ENCODE peak calls at places on chromosomes 16 and 17, in ten cellular contexts. T, P, V, J, B, S, Z, Q, D and H are unnamed samples.

GRCh38 chr16:51839697-51840462 is 688.8 kb upstream of the SALL1 start:
- DNase-seq in V (peak), Q (no peak), P (no peak), T (no peak), B (no peak), S (peak), D (no peak), J (no peak), Z (no peak), H (no peak)

GRCh38 chr17:21278304-21279197 is 6.0 kb upstream of the MAP2K3 start:
- DNase-seq in J (peak), V (no peak), Z (peak), Q (peak), S (no peak), P (peak), T (no peak), D (no peak), B (no peak), H (no peak)

GRCh38 chr16:54426550-54426843 is 139.9 kb upstream of the IRX3 start:
- DNase-seq in B (no peak), T (no peak), J (no peak), P (no peak), D (no peak), S (no peak), Q (no peak), Z (no peak), V (no peak), H (no peak)

GRCh38 chr17:80720624-80721577 is 176.3 kb downstream of the RPTOR start:
- DNase-seq in J (no peak), Q (peak), V (peak), T (no peak), P (peak), S (peak), B (no peak), Z (no peak), D (no peak), H (no peak)

GRCh38 chr16:89822188-89823086 is 5.8 kb upstream of the SPIRE2 start:
- DNase-seq in T (no peak), B (no peak), D (no peak), Z (no peak), S (no peak), V (no peak), J (peak), P (peak), Q (no peak), H (no peak)

GRCh38 chr16:66524601-66525164 is 25.2 kb downstream of the TK2 start:
- DNase-seq in T (peak), V (no peak), D (peak), Z (peak), J (peak), P (peak), B (no peak), S (no peak), Q (no peak), H (peak)

GRCh38 chr16:57123969-57124674 is 31.7 kb downstream of the CPNE2 start:
- DNase-seq in P (no peak), Q (no peak), J (no peak), D (no peak), Z (no peak), S (no peak), T (no peak), V (no peak), B (no peak), H (no peak)

GRCh38 chr17:3531266-3532101 is 26.1 kb downstream of the TRPV3 start:
- DNase-seq in Q (no peak), J (no peak), P (no peak), Z (no peak), B (no peak), V (no peak), D (no peak), S (no peak), T (no peak), H (no peak)

GRCh38 chr16:89722392-89723278 is 1.3 kb downstream of the ZNF276 start:
- DNase-seq in Z (peak), V (peak), Q (peak), T (peak), S (peak), D (peak), J (peak), B (no peak), P (peak), H (no peak)

GRCh38 chr17:77901476-77901875 is 57.0 kb upstream of the TNRC6C start:
- DNase-seq in V (no peak), S (no peak), Z (no peak), B (no peak), Q (no peak), J (no peak), D (no peak), T (no peak), P (no peak), H (no peak)

GRCh38 chr16:56969769-56970168 is 8.0 kb downstream of the CETP start:
- DNase-seq in P (no peak), B (no peak), D (no peak), S (no peak), V (no peak), Z (no peak), T (no peak), J (no peak), Q (no peak), H (no peak)

GRCh38 chr17:40598928-40599627 is 33.8 kb upstream of the CCR7 start:
- DNase-seq in B (no peak), J (no peak), Z (peak), D (peak), S (peak), P (peak), Q (peak), V (no peak), T (peak), H (peak)

GRCh38 chr17:28178800-28179199 is 136.3 kb downstream of the NLK start:
- DNase-seq in S (no peak), T (no peak), P (no peak), V (no peak), B (no peak), Q (no peak), Z (no peak), J (no peak), D (no peak), H (no peak)

GRCh38 chr16:20744922-20745440 is 3.4 kb upstream of the THUMPD1 start:
- DNase-seq in V (no peak), Q (peak), P (no peak), Z (no peak), B (no peak), T (no peak), J (no peak), D (no peak), S (no peak), H (no peak)

GRCh38 chr16:6714510-6714909 is 618.1 kb upstream of the RBFOX1 start:
- DNase-seq in S (no peak), T (no peak), P (no peak), Z (no peak), D (no peak), J (no peak), Q (no peak), B (no peak), V (no peak), H (no peak)

GRCh38 chr16:89094252-89094901 is 725 bp downstream of the ACSF3 start:
- DNase-seq in T (no peak), S (no peak), Z (no peak), P (peak), J (peak), Q (no peak), B (no peak), D (no peak), V (no peak), H (no peak)

GRCh38 chr16:65634291-65634690 is 512.4 kb upstream of the CDH11 start:
- DNase-seq in S (peak), P (no peak), T (no peak), Q (peak), V (no peak), B (peak), D (no peak), J (no peak), Z (no peak), H (no peak)

GRCh38 chr17:2043785-2044184 is 2.0 kb downstream of the OVCA2 start:
- DNase-seq in V (peak), D (no peak), P (no peak), T (no peak), Z (no peak), S (peak), Q (no peak), B (no peak), J (no peak), H (no peak)

GRCh38 chr17:70577456-70577855 is 408.1 kb downstream of the KCNJ2 start:
- DNase-seq in D (no peak), B (no peak), S (no peak), P (no peak), T (no peak), V (no peak), J (no peak), Q (no peak), Z (no peak), H (no peak)

GRCh38 chr17:35769895-35770486 is 9.3 kb downstream of the C17orf50 start:
- DNase-seq in T (no peak), D (no peak), P (no peak), J (no peak), Q (no peak), V (no peak), S (no peak), B (no peak), Z (no peak), H (no peak)

GRCh38 chr16:51553910-51554309 is 402.8 kb upstream of the SALL1 start:
- DNase-seq in T (no peak), P (no peak), J (no peak), D (no peak), S (peak), V (no peak), Q (peak), Z (no peak), B (no peak), H (no peak)

GRCh38 chr16:67013823-67014640 is 14.9 kb upstream of the CBFB start:
- DNase-seq in Q (peak), S (peak), P (peak), D (peak), V (no peak), J (peak), T (peak), B (peak), Z (peak), H (peak)

GRCh38 chr17:42283241-42284019 is 4.9 kb upstream of the STAT5A start:
- DNase-seq in S (no peak), Q (no peak), D (no peak), B (no peak), V (no peak), T (no peak), P (no peak), Z (no peak), J (no peak), H (no peak)

GRCh38 chr17:37480427-37480826 is 9.3 kb upstream of the DUSP14 start:
- DNase-seq in V (no peak), J (no peak), Q (no peak), T (no peak), B (no peak), Z (no peak), D (no peak), S (no peak), P (no peak), H (no peak)

GRCh38 chr16:89478576-89479221 is 11.7 kb downstream of the ANKRD11 start:
- DNase-seq in Z (no peak), Q (peak), T (no peak), J (no peak), S (peak), V (peak), B (no peak), P (no peak), D (no peak), H (no peak)

GRCh38 chr16:16083421-16084156 is 134.2 kb downstream of the ABCC1 start:
- DNase-seq in J (no peak), D (no peak), Q (peak), B (no peak), S (peak), P (no peak), T (no peak), Z (peak), V (peak), H (no peak)

GRCh38 chr16:55171241-55171640 is 152.8 kb upstream of the IRX6 start:
- DNase-seq in Z (no peak), V (no peak), B (no peak), S (no peak), D (no peak), Q (no peak), J (no peak), T (no peak), P (no peak), H (no peak)

GRCh38 chr16:10964039-10964890 is 19.9 kb downstream of the CLEC16A start:
- DNase-seq in J (peak), B (peak), T (peak), V (peak), P (peak), D (peak), Q (peak), S (peak), Z (peak), H (peak)

GRCh38 chr16:15976225-15976812 is 26.9 kb downstream of the ABCC1 start:
- DNase-seq in T (no peak), J (no peak), B (no peak), Z (no peak), D (no peak), S (no peak), Q (no peak), P (no peak), V (no peak), H (no peak)

GRCh38 chr16:63613701-63614100 is 1508.2 kb downstream of the CDH11 start:
- DNase-seq in S (peak), B (no peak), J (no peak), Q (peak), T (no peak), P (no peak), V (peak), D (no peak), Z (no peak), H (no peak)

GRCh38 chr17:38883592-38884526 is 14.0 kb downstream of the LASP1 start:
- DNase-seq in P (no peak), Z (no peak), Q (peak), V (no peak), T (no peak), S (no peak), D (no peak), B (no peak), J (no peak), H (no peak)
- TF ChIP-seq CTCF in P (no peak), Z (no peak), Q (peak), V (peak), T (no peak), S (no peak), D (no peak), B (no peak), J (no peak), H (no peak)

DNA sequence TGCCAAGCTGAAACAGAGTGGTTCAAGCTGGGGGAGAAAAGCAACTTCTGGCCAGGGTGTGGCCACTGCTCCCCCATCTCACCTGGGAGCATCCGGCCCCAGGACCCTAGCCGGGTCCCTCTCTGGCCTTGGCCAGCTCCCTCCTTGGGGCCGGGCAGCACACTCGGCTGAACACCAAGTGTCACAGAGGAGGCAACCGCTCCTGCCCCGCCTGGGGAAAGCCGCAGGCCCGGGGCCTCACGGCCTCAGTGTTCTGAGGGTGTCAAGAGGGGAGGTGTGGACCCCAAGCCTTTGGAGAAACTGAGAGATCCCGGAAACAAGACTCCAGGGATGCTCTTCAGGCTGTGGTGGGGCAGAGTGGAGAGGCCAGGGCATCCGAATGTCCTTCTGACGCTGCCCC is 88.4 kb downstream of the ENGASE start:
- DNase-seq in T (no peak), Q (no peak), Z (no peak), S (no peak), V (no peak), B (no peak), J (no peak), P (no peak), D (no peak), H (no peak)
- TF ChIP-seq CTCF in T (no peak), Q (no peak), Z (no peak), S (no peak), V (no peak), B (no peak), J (no peak), P (no peak), D (no peak), H (no peak)

GRCh38 chr17:69505740-69506139 is 91.2 kb downstream of the MAP2K6 start:
- DNase-seq in Q (no peak), P (no peak), J (no peak), B (no peak), S (no peak), D (no peak), V (no peak), Z (no peak), T (no peak), H (no peak)

GRCh38 chr17:69502488-69502887 is 88.0 kb downstream of the MAP2K6 start:
- DNase-seq in J (no peak), B (no peak), Q (no peak), D (no peak), S (no peak), P (no peak), Z (no peak), V (no peak), T (no peak), H (no peak)

GRCh38 chr17:69503711-69504110 is 89.2 kb downstream of the MAP2K6 start:
- DNase-seq in Q (no peak), B (no peak), T (peak), D (peak), P (no peak), V (no peak), Z (peak), S (no peak), J (no peak), H (no peak)

GRCh38 chr17:69508814-69509213 is 94.3 kb downstream of the MAP2K6 start:
- DNase-seq in V (no peak), S (no peak), B (no peak), Q (no peak), Z (no peak), P (no peak), J (no peak), T (no peak), D (no peak), H (no peak)

DNA sequence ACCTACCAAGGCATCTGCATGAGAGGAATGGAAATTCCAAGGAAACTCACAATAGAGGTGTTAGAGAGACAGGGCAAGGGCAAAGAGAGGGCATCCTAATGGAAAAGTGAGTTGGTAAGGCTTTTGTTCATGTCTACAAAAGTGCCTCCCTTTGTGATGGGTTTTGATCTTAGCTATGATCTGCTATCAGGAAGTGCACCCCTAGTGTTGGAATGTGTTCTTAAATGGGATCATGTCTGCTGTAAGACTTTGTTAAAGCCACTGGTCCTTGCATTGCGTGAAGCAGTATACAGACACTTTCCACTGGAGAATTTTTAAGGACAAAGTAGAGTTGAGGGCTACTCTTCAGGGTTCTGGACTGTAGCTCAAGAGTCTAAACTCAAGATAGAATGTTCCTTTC is 92.0 kb downstream of the MAP2K6 start:
- DNase-seq in S (no peak), J (no peak), Z (peak), P (no peak), Q (no peak), D (no peak), T (no peak), V (peak), B (no peak), H (no peak)
- TF ChIP-seq CTCF in S (peak), J (no peak), Z (no peak), P (no peak), Q (peak), D (peak), T (peak), V (peak), B (no peak), H (no peak)

DNA sequence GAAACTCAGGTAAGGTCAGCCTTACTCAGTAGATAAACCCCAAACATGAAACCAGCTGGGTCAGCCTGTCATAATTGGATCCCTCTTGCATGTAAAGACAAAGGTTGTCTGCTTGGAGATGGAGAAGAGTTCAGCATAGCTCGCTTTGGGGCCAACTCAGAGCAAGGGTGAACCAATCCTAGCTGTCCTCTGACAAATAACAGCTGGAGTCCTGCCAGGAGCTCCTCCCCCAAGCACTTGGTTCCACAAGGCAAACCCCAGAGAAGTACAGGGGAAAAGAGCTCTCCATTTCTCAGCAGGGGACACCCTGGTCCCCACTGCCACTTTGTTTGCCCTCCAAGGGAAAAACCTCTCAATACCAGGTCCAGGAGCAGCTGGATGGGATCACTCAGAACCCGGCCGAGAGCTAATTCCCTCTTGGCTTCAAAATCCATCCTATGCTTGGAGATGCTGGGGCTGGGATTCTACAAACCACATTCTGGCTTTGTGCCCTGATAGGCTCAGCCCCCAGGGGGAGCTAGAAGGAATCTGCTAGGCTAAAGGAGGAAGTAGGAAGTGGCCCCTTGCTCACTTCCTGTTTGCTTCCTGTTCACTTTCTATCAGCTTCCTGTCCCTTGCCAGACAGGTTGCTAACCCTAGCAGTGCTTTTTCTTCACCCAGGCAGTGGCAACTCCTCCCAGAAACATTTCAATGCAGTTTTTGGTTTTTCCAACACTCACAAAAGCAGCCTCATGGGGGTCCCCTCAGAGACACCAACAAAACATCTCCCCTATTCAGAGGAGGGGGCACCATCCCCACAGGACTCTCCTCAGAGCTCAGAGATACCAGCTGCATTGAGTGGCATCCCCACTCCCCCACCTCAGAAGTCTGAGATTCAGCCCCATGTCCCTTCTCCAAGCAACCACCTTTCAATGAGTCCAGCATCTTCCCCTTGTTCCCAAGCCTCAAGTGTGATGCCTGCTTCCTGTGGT is 30.7 kb downstream of the CDRT4 start:
- DNase-seq in D (no peak), P (peak), S (peak), Z (peak), Q (peak), J (peak), T (no peak), V (peak), B (peak), H (no peak)
- TF ChIP-seq CTCF in D (no peak), P (no peak), S (peak), Z (no peak), Q (peak), J (no peak), T (no peak), V (no peak), B (peak), H (no peak)

GRCh38 chr17:17870292-17870691 is 33.5 kb upstream of the SREBF1 start:
- DNase-seq in J (no peak), P (no peak), D (no peak), Q (no peak), Z (peak), T (no peak), S (no peak), B (no peak), V (no peak), H (no peak)
- TF ChIP-seq CTCF in J (no peak), P (no peak), D (peak), Q (no peak), Z (peak), T (peak), S (no peak), B (no peak), V (peak), H (no peak)

DNA sequence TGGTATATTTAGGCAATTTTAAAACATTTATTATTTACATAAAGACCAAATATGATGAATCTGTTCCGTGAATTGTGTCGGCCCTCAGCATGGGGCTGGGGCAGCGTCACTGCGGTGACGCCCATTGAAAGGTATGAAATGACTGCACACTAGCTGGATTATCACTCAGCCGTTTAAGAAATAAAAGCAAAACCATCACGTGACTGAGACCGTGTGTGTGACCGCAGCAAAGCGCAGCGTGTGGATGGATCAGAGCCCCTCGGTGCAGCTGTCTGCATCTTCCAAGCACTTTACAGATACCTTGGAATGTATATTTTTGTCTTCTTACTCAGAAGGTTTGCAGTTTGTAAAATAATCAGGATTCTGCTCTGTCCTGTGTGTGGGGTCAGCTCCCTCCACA is 45.3 kb downstream of the WDR45B start:
- DNase-seq in S (peak), T (no peak), Q (no peak), J (no peak), P (no peak), B (no peak), V (no peak), D (peak), Z (peak), H (no peak)
- TF ChIP-seq CTCF in S (no peak), T (no peak), Q (no peak), J (no peak), P (no peak), B (no peak), V (no peak), D (no peak), Z (no peak), H (no peak)